ENCODE peak calls at places on chromosomes 3 and 15, in six cellular contexts. Q is caudate nucleus; A is activated T-cell treated with anti-CD3 and anti-CD28 coated beads, Interleukin-2, amount 50 U/mL, for 72 hours; I is ureter; B is SK-MEL-5; U is hypothalamus. S is an unnamed sample.

GRCh38 chr15:101127503-101128076 is 124.3 kb downstream of the CHSY1 start:
- DNase-seq in A (peak; percentile 61), I (peak; percentile 79), U (peak; percentile 54), B (no peak), Q (peak; percentile 74), S (peak; percentile 84)

GRCh38 chr15:101162701-101163483 is 89.0 kb downstream of the CHSY1 start:
- DNase-seq in Q (peak; percentile 17), U (peak; percentile 36), A (no peak), B (no peak), I (no peak), S (peak; percentile 85)

GRCh38 chr3:54621181-54621580 is 306.7 kb downstream of the LRTM1 start:
- DNase-seq in I (no peak), A (no peak), Q (no peak), B (no peak), U (no peak), S (peak; percentile 56)

GRCh38 chr3:138458774-138459499 is 24.5 kb downstream of the ESYT3 start:
- DNase-seq in A (no peak), U (no peak), Q (no peak), I (peak; percentile 38), B (no peak), S (no peak)

GRCh38 chr3:187964759-187965158 is 189.2 kb upstream of the LPP start:
- DNase-seq in I (no peak), Q (no peak), A (no peak), B (no peak), U (no peak), S (no peak)

GRCh38 chr3:44555753-44556152 is 760 bp downstream of the ZKSCAN7 start:
- DNase-seq in I (no peak), U (no peak), Q (no peak), A (no peak), B (no peak), S (peak; percentile 24)

GRCh38 chr15:48777645-48778337 is 33.1 kb downstream of the CEP152 start:
- DNase-seq in B (no peak), Q (no peak), I (no peak), U (no peak), A (no peak), S (no peak)

GRCh38 chr3:187264946-187265345 is 26.6 kb downstream of the MASP1 start:
- DNase-seq in I (no peak), U (no peak), A (no peak), Q (no peak), B (no peak), S (no peak)

GRCh38 chr15:58257776-58258325 is 119.7 kb downstream of the AQP9 start:
- DNase-seq in A (no peak), I (no peak), U (no peak), B (no peak), Q (no peak), S (no peak)

GRCh38 chr3:111283165-111283564 is 211.5 kb downstream of the NECTIN3 start:
- DNase-seq in I (no peak), Q (no peak), A (no peak), B (no peak), U (no peak), S (no peak)

GRCh38 chr3:39222939-39223338 is 30.5 kb upstream of the XIRP1 start:
- DNase-seq in A (no peak), U (no peak), I (no peak), Q (no peak), B (no peak), S (no peak)

GRCh38 chr15:38886315-38887163 is 321.9 kb upstream of the RASGRP1 start:
- DNase-seq in U (no peak), Q (no peak), A (no peak), B (peak; percentile 31), I (no peak), S (no peak)

GRCh38 chr15:38589502-38589901 is 24.9 kb upstream of the RASGRP1 start:
- DNase-seq in U (no peak), Q (no peak), I (peak; percentile 49), B (peak; percentile 46), A (peak; percentile 42), S (no peak)